ENCODE peak calls at places on chromosomes 7 and 10, in eight cellular contexts. T is psoas muscle, K is dorsolateral prefrontal cortex, C is Peyer's patch, E is upper lobe of right lung, D is GM23248, J is lower lobe of right lung, Q is astrocyte. W is an unnamed sample.

GRCh38 chr10:110706690-110707098 is 62.6 kb downstream of the RBM20 start:
- DNase-seq in T (no peak), K (no peak), C (no peak), E (no peak), D (peak; percentile 91), J (no peak), Q (peak; percentile 98), W (no peak)

GRCh38 chr10:86401588-86402282 is 35.1 kb upstream of the GRID1 start:
- DNase-seq in T (peak; percentile 23), K (peak; percentile 48), C (peak; percentile 71), E (peak; percentile 69), D (peak; percentile 56), J (peak; percentile 57), Q (no peak), W (no peak)

GRCh38 chr10:58358314-58358933 is 23.6 kb downstream of the UBE2D1 start:
- DNase-seq in T (no peak), K (no peak), C (no peak), E (no peak), D (no peak), J (no peak), Q (no peak), W (no peak)

GRCh38 chr7:140990193-140990962 is 24.4 kb downstream of the MRPS33 start:
- DNase-seq in T (no peak), K (no peak), C (no peak), E (no peak), D (no peak), J (no peak), Q (no peak), W (no peak)

GRCh38 chr10:55001422-55001821 is 200.4 kb upstream of the PCDH15 start:
- DNase-seq in T (no peak), K (no peak), C (no peak), E (no peak), D (no peak), J (no peak), Q (no peak), W (no peak)

GRCh38 chr10:121942749-121943148 is 14.9 kb upstream of the ATE1 start:
- DNase-seq in T (no peak), K (no peak), C (no peak), E (no peak), D (peak; percentile 85), J (no peak), Q (peak; percentile 89), W (no peak)

GRCh38 chr7:148463210-148463609 is 127.4 kb upstream of the C7orf33 start:
- DNase-seq in T (no peak), K (no peak), C (no peak), E (no peak), D (no peak), J (no peak), Q (no peak), W (no peak)

GRCh38 chr7:76206633-76207032 is 4.9 kb downstream of the SRRM3 start:
- DNase-seq in T (no peak), K (peak; percentile 81), C (no peak), E (no peak), D (peak; percentile 45), J (no peak), Q (peak; percentile 7), W (no peak)

GRCh38 chr10:129962558-129963075 is 1.5 kb downstream of the EBF3 start:
- DNase-seq in T (no peak), K (no peak), C (no peak), E (no peak), D (no peak), J (no peak), Q (no peak), W (no peak)

GRCh38 chr10:129963076-129963830 is 821 bp downstream of the EBF3 start:
- DNase-seq in T (peak; percentile 56), K (no peak), C (no peak), E (no peak), D (peak; percentile 77), J (no peak), Q (peak; percentile 11), W (no peak)

GRCh38 chr10:129964611-129965417 is 740 bp upstream of the EBF3 start:
- DNase-seq in T (peak; percentile 40), K (no peak), C (no peak), E (no peak), D (no peak), J (peak; percentile 40), Q (no peak), W (no peak)

GRCh38 chr10:129965418-129965793 is 1.3 kb upstream of the EBF3 start:
- DNase-seq in T (no peak), K (no peak), C (no peak), E (no peak), D (no peak), J (no peak), Q (no peak), W (no peak)

GRCh38 chr10:129963831-129964501 is at the start of gene EBF3:
- DNase-seq in T (peak; percentile 91), K (no peak), C (no peak), E (no peak), D (peak; percentile 83), J (peak; percentile 54), Q (no peak), W (peak; percentile 55)
- H3K27me3 ChIP-seq in T (no peaks in the 10 kb centered on the region), K (peaks cover 98% of the 10 kb centered on the region), C (peaks cover 90% of the 10 kb centered on the region), E (peaks cover 93% of the 10 kb centered on the region), D (peaks cover 78% of the 10 kb centered on the region), J (peaks cover 97% of the 10 kb centered on the region), Q (peaks cover 82% of the 10 kb centered on the region), W (peaks cover 96% of the 10 kb centered on the region)

GRCh38 chr10:57336339-57336738 is 931.4 kb downstream of the IPMK start:
- DNase-seq in T (no peak), K (no peak), C (no peak), E (no peak), D (no peak), J (no peak), Q (no peak), W (no peak)
- H3K27ac ChIP-seq in T (no peak overlapping the region), K (no peak overlapping the region), C (no peak overlapping the region), E (no peak overlapping the region), D (no peak overlapping the region), J (no peak overlapping the region), Q (no peak overlapping the region), W (no peak overlapping the region)

GRCh38 chr10:106515206-106515790 is 649.2 kb downstream of the SORCS1 start:
- DNase-seq in T (no peak), K (no peak), C (no peak), E (no peak), D (no peak), J (no peak), Q (peak; percentile 37), W (no peak)

GRCh38 chr10:106511917-106512316 is 652.6 kb downstream of the SORCS1 start:
- DNase-seq in T (no peak), K (no peak), C (no peak), E (no peak), D (no peak), J (no peak), Q (no peak), W (no peak)

GRCh38 chr10:106508920-106509319 is 655.6 kb downstream of the SORCS1 start:
- DNase-seq in T (no peak), K (no peak), C (no peak), E (no peak), D (peak; percentile 1), J (no peak), Q (peak; percentile 1), W (no peak)

GRCh38 chr10:106513328-106513727 is 651.2 kb downstream of the SORCS1 start:
- DNase-seq in T (no peak), K (no peak), C (no peak), E (no peak), D (no peak), J (no peak), Q (peak; percentile 20), W (no peak)
- H3K4me3 ChIP-seq in T (no peak overlapping the region), K (peak overlapping the region; percentile 18), C (no peak overlapping the region), E (no peak overlapping the region), D (no peak overlapping the region), J (no peak overlapping the region), Q (no peak overlapping the region), W (no peak overlapping the region)

DNA sequence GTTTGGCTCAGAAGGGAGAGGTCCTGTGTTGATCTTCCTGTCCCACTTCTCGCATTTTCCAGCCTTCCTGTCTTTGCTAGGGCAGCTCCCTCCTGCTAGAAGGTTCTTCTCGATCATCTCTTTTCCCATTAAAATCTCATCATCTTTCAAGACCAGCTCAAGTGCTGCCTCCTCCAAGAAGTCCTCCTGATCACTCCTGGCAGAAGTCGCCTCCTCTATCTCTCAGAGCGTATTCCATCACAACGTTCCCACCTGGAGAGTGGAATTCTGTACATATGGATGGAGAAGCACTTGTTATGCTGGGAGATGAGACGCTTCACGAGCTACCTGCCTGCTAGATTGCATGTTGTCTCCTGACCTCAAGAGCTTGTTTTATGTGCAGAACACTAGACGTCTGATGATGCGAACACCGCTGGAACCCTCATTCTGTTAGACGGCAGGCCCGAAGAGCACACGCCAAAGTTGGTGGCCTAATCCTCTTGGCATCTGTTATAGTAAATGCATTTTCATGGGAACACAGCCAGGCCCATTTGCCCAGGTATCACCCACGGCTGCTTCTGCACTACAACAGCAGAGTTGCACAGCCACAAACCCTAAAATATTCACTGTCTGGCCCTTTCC is 68.0 kb upstream of the INSIG1 start:
- DNase-seq in T (no peak), K (no peak), C (no peak), E (no peak), D (no peak), J (no peak), Q (peak; percentile 57), W (no peak)
- H3K27me3 ChIP-seq in T (no peaks in the 10 kb centered on the region), K (no peaks in the 10 kb centered on the region), C (no peaks in the 10 kb centered on the region), E (no peaks in the 10 kb centered on the region), D (no peaks in the 10 kb centered on the region), J (peaks cover 5% of the 10 kb centered on the region), Q (no peaks in the 10 kb centered on the region), W (no peaks in the 10 kb centered on the region)

DNA sequence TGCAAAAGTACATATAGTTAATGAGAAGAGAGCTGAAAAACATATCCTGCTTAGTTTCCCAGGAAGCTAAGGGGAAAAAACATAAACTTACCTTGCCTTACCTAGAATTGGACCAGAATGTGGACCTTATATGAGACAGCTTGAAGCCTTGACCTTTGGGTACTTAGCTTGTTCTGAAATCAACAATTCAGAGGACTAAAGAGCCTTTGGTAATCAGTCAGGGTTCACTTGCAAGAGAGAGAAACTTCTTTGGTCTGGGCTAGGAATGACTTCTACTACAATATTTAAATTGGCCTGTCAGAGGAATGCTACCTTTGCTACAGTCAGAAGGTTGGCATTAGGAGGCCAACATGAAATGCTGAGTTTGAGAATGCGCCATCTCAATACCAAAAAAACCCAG is 24.9 kb downstream of the SAMD8 start:
- DNase-seq in T (no peak), K (no peak), C (no peak), E (no peak), D (no peak), J (no peak), Q (no peak), W (no peak)
- H3K27ac ChIP-seq in T (peak overlapping the region; percentile 5), K (no peak overlapping the region), C (no peak overlapping the region), E (no peak overlapping the region), D (peak overlapping the region; percentile 0), J (no peak overlapping the region), Q (no peak overlapping the region), W (no peak overlapping the region)

GRCh38 chr7:79159040-79159664 is 294.3 kb downstream of the MAGI2 start:
- DNase-seq in T (no peak), K (no peak), C (no peak), E (no peak), D (no peak), J (no peak), Q (no peak), W (no peak)

GRCh38 chr7:79157281-79157680 is 296.2 kb downstream of the MAGI2 start:
- DNase-seq in T (no peak), K (no peak), C (no peak), E (no peak), D (no peak), J (no peak), Q (no peak), W (no peak)
- H3K4me3 ChIP-seq in T (no peak overlapping the region), K (no peak overlapping the region), C (no peak overlapping the region), E (no peak overlapping the region), D (no peak overlapping the region), J (no peak overlapping the region), Q (no peak overlapping the region), W (no peak overlapping the region)

W was measured in colonic mucosa.